ENCODE peak calls at places on chromosomes 16 and 17, in four cellular contexts. K, A, H and O are unnamed samples.

GRCh38 chr16:75289189-75289588 is 37.8 kb upstream of the BCAR1 start:
- DNase-seq in K (no peak), A (no peak), H (no peak), O (no peak)

GRCh38 chr16:74224828-74225227 is 71.8 kb upstream of the PSMD7 start:
- DNase-seq in K (peak), A (no peak), H (no peak), O (no peak)

GRCh38 chr16:923184-923583 is 47.6 kb downstream of the LMF1 start:
- DNase-seq in K (no peak), A (no peak), H (no peak), O (no peak)

GRCh38 chr17:9645858-9646555 is 690 bp downstream of the USP43 start:
- DNase-seq in K (peak), A (peak), H (no peak), O (peak)

GRCh38 chr16:82350560-82350959 is 180.5 kb upstream of the MPHOSPH6 start:
- DNase-seq in K (no peak), A (no peak), H (no peak), O (no peak)

GRCh38 chr17:73831699-73832098 is 187.5 kb upstream of the SDK2 start:
- DNase-seq in K (no peak), A (no peak), H (no peak), O (no peak)

GRCh38 chr16:80167657-80168056 is 373.1 kb upstream of the DYNLRB2 start:
- DNase-seq in K (peak), A (no peak), H (no peak), O (no peak)

GRCh38 chr17:60493847-60494321 is 32.2 kb downstream of the APPBP2 start:
- DNase-seq in K (no peak), A (no peak), H (no peak), O (no peak)

GRCh38 chr17:80524150-80524712 is 20.4 kb upstream of the RPTOR start:
- DNase-seq in K (no peak), A (no peak), H (no peak), O (no peak)

GRCh38 chr16:49468611-49469322 is 95.2 kb downstream of the C16orf78 start:
- DNase-seq in K (no peak), A (no peak), H (peak), O (no peak)

GRCh38 chr17:48840441-48840840 is 9.6 kb downstream of the CALCOCO2 start:
- DNase-seq in K (peak), A (no peak), H (no peak), O (no peak)

GRCh38 chr16:87016056-87016455 is 301.1 kb downstream of the C16orf95 start:
- DNase-seq in K (no peak), A (no peak), H (no peak), O (no peak)

GRCh38 chr16:87012954-87013938 is 303.9 kb downstream of the C16orf95 start:
- DNase-seq in K (no peak), A (peak), H (no peak), O (no peak)

GRCh38 chr16:87014112-87014511 is 303.1 kb downstream of the C16orf95 start:
- DNase-seq in K (no peak), A (no peak), H (no peak), O (no peak)

GRCh38 chr16:87016636-87017035 is 300.6 kb downstream of the C16orf95 start:
- DNase-seq in K (no peak), A (no peak), H (no peak), O (no peak)

DNA sequence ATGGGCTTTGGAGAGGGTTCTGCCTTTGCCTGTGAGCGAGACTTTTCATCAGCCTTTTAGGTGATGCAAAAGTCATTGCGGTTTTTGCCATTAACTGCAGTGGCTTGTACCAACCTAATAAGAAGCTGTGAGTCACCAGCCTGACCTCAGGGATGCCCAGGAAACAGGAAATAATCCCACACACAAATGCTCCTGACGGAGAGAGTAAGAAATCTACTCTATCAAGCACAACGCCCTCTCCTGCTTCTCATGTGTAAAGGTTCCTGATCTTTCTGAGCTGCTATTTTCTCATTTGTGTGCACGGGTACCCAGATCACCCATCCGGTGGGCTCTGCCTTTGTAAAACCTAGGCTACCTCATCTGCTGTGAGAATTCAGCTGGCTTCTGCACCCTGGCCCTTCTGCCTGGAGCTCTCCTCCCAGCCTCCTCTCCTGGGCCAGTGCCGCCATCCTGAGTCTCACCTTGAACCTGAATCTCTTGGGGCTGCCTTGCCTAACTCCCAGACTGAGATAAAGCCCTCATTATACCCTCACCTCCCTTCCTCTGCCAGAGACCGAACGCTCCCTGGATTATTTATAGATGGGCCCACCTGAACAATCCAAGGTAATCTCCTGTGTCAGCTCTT is 299.7 kb downstream of the C16orf95 start:
- DNase-seq in K (peak), A (no peak), H (no peak), O (no peak)
- TF ChIP-seq CTCF in K (peak), A (no peak), H (no peak), O (no peak)

GRCh38 chr17:29115906-29116651 is 64.1 kb downstream of the MYO18A start:
- DNase-seq in K (peak), A (peak), H (peak), O (peak)

GRCh38 chr17:29119265-29119664 is 60.9 kb downstream of the MYO18A start:
- DNase-seq in K (no peak), A (no peak), H (no peak), O (no peak)

GRCh38 chr17:29116652-29117439 is 63.4 kb downstream of the MYO18A start:
- DNase-seq in K (peak), A (peak), H (peak), O (peak)

GRCh38 chr17:29115435-29115834 is 64.8 kb downstream of the MYO18A start:
- DNase-seq in K (no peak), A (no peak), H (no peak), O (no peak)

GRCh38 chr17:29117440-29117753 is 62.8 kb downstream of the MYO18A start:
- DNase-seq in K (no peak), A (no peak), H (no peak), O (no peak)
- TF ChIP-seq CTCF in K (no peak), A (peak), H (peak), O (no peak)

GRCh38 chr17:8189711-8190477 is at the start of gene BORCS6:
- DNase-seq in K (peak), A (peak), H (peak), O (peak)
- TF ChIP-seq CTCF in K (peak), A (no peak), H (peak), O (peak)

GRCh38 chr17:2703181-2703580 is 8.4 kb downstream of the CLUH start:
- DNase-seq in K (no peak), A (peak), H (no peak), O (peak)
- TF ChIP-seq CTCF in K (no peak), A (no peak), H (no peak), O (no peak)

GRCh38 chr17:67824735-67825626 is at the start of gene BPTF:
- DNase-seq in K (peak), A (peak), H (peak), O (peak)
- TF ChIP-seq CTCF in K (peak), A (peak), H (peak), O (peak)

DNA sequence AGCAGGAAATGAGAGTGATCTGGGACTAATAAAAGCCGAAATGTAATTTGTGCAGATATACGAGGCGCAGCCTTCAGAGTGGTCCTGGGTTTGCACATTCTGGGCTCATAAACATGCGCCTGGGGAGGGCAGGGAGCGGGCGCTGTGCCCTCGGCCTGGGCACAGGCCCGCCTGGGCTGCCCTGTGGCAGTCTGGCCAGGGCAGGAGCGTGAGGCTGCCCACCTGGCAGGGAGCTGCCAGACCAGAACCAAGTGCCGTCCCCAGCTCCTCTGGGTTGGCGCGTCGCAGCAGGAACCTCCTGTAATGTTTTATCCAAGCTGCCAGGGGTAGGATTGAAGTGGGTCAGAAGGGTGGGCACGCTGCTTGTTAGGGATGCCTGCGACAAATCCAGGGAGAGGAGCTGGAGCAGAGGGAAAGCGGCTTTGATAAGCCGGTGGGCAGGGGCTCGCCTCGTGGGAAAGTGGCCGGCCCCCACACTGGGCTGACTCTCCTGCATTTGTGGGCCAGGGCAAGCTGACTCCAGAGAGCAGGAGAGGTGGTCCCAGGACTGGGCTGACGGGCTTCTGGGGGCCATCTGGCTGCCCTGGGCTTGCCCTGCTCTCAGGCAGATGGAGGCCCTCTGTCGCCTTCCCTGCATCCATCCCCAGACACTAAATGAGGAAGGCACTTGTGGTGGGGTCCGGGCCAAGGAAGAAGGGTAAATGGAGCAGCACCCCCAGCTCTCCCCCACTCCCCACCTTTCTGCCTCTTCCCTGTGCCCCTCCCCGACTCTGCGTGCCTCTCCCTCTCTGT is 45.9 kb downstream of the SREBF1 start:
- DNase-seq in K (no peak), A (no peak), H (no peak), O (no peak)
- TF ChIP-seq CTCF in K (no peak), A (no peak), H (no peak), O (no peak)